ENCODE peak calls at places on chromosome 4, in seven cellular contexts. O, P, N, J, Z, D and C are unnamed samples.

GRCh38 chr4:152719291-152719690 is 39.5 kb upstream of the TMEM154 start:
- DNase-seq in J (no peak), Z (no peak), P (no peak), N (no peak), O (no peak), D (no peak), C (no peak)

GRCh38 chr4:115187136-115187535 is 73.7 kb upstream of the NDST4 start:
- DNase-seq in P (no peak), J (no peak), D (no peak), Z (no peak), O (no peak), N (no peak), C (no peak)

GRCh38 chr4:69910016-69910782 is 20.7 kb upstream of the CSN1S1 start:
- DNase-seq in P (no peak), J (no peak), N (no peak), D (no peak), Z (no peak), O (no peak), C (no peak)

GRCh38 chr4:83329521-83330105 is 5.0 kb downstream of the HPSE start:
- DNase-seq in O (no peak), J (no peak), N (no peak), Z (no peak), D (peak; percentile 42), P (no peak), C (no peak)

GRCh38 chr4:138035781-138036258 is 206.3 kb downstream of the SLC7A11 start:
- DNase-seq in Z (no peak), O (peak; percentile 62), P (no peak), J (peak; percentile 56), D (no peak), N (no peak), C (no peak)

GRCh38 chr4:6333301-6334202 is 63.9 kb downstream of the WFS1 start:
- DNase-seq in D (no peak), P (peak; percentile 67), J (peak; percentile 37), Z (no peak), N (no peak), O (peak; percentile 46), C (no peak)

GRCh38 chr4:2828758-2829181 is 14.9 kb upstream of the ADD1 start:
- DNase-seq in O (no peak), J (no peak), Z (no peak), D (no peak), P (no peak), N (peak; percentile 68), C (no peak)

GRCh38 chr4:26568446-26568994 is 15.4 kb upstream of the TBC1D19 start:
- DNase-seq in Z (no peak), J (peak; percentile 53), O (no peak), P (no peak), N (no peak), D (no peak), C (no peak)

GRCh38 chr4:10047967-10048366 is 26.7 kb upstream of the SLC2A9 start:
- DNase-seq in Z (no peak), N (no peak), D (no peak), O (no peak), P (no peak), J (no peak), C (no peak)

DNA sequence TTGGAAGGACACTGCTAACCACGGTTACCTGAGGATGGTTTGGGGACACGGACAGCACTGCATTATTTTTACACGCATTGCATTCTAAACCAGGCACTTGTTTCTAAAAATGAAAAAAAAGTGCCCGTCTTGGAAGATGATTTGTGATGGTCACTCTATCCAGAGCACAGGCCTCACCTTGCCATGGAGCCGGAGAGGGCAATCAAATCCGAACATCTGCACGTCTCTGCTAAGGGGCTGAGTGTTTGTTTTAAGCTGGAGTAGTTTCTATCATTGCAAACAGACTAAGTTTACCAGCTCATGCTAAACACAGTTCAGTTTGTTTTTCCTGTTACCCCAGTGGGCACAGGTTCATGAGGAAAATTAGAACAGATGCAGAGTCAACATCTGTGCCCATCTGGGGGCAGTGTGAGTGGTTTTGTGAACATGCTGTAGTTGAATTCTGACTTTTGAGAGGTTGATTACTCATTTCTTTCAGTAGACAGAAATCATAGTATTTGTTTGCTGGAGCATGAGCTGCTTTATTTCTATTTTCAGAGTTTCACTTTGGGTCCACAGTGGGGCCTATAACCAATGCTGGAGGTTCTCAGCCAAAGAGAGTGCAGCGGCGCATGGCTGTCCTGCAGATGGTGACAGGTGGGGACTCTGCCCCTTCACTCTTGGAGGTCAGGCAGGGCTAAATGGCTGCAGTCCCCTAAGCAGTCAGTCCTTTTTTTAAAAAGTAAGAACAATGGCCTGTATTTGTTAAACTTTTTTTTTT is 65.4 kb upstream of the ENPP6 start:
- DNase-seq in N (no peak), O (no peak), D (no peak), Z (no peak), J (no peak), P (no peak), C (peak; percentile 22)
- TF ChIP-seq CTCF in N (no peak), O (no peak), D (no peak), Z (no peak), J (no peak), P (no peak), C (no peak)

GRCh38 chr4:182280439-182281111 is 37.4 kb downstream of the TENM3 start:
- DNase-seq in Z (no peak), O (no peak), P (no peak), D (no peak), J (no peak), N (no peak), C (no peak)
- TF ChIP-seq EP300 in Z (no peak), O (no peak), P (no peak), D (no peak), J (no peak), N (no peak), C (no peak)

DNA sequence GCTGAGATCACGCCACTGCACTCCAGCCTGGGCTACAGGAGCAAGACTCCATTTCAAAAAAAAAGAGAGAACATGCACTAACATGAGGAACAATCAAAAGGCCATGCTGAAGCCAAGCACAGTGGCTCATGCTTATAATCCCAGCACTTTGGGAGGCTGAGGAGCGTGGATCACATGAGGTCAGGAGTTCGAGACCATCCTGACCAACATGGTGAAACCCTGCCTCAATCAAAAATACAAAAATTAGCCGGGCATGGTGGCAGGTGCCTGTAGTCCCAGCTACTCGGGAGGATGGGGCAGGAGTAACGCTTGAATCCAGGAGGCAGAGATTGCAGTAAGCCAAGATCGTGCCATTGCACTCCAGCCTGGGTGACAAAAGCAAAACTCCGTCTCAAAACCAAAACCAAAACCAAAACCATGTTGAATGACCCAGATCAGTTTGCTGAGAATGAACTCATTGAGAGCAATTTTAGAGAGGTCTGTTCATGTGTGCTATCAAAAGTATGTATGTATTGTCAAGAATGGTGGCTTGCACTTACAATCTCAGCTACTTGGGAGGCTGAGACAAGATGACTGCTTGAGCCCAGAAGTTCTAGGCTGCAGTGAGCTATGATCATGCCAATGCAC is 44.8 kb downstream of the PDS5A start:
- DNase-seq in Z (no peak), D (no peak), P (no peak), J (no peak), N (no peak), O (no peak), C (no peak)
- H3K4me3 ChIP-seq in Z (no peak overlapping the region), D (no peak overlapping the region), P (no peak overlapping the region), J (no peak overlapping the region), N (no peak overlapping the region), O (no peak overlapping the region), C (no peak overlapping the region)

DNA sequence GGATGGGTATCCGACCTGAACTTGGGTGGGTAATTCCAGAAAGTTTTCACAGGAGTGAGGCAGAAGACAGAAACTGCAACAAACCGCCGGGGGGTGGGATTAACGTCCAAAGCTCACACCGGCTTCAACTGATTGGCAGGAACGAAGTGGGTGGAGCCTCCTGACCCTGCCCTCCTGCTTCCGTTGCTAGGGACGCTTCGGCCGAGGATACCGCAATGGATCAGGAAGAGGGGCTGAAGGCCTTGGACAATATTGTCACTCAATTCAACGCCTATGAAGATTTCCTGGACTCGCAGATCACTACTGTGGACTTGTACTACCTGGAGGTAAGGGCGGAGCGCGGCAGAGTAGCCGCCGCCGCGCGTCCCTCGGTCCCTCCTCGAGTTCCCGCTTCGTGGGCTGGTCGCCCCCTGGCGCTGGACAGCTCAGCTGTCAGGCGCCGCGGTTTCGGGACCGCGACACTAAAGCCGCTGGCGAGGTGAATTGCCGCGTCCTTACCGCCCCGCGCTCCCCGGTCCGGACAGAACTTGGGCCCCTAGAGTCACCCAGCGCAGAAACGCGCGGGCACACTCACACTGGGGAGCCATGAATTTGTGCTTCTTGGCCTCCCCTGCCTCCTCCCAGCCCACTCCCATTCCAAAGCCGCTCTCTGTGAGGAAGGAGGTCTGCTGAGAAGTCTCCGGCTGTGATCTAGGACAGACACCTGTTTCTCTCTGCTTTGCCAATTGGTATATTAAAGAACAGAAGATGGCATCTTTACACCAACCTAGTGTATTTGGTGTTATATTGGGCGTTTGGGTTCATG is at the start of gene CFAP299:
- DNase-seq in D (peak; percentile 90), P (peak; percentile 94), O (peak; percentile 95), Z (peak; percentile 89), N (peak; percentile 87), J (peak; percentile 77), C (peak; percentile 87)
- TF ChIP-seq CTCF in D (peak; percentile 36), P (peak; percentile 44), O (peak; percentile 78), Z (peak; percentile 19), N (no peak), J (peak; percentile 44), C (peak; percentile 31)